ENCODE peak calls at places on chromosomes 4 and X, in five cellular contexts. One of them, this sample, is unnamed.

GRCh38 chr4:3399277-3400194 is 42.2 kb upstream of the HGFAC start:
- ATAC-seq in left colon: peak; percentile 34
- ATAC-seq in activated T-cell treated with anti-CD3 and anti-CD28 coated beads, Interleukin-2, amount 50 U/mL, for 4 hours: no peak
- ATAC-seq in foreskin keratinocyte: peak; percentile 70
- ATAC-seq in activated CD8-positive, alpha-beta T cell treated with anti-CD3 and anti-CD28 coated beads for 36 hours: peak; percentile 72
- ATAC-seq in this sample: no peak

GRCh38 chr4:8671712-8672290 is 79.2 kb downstream of the CPZ start:
- ATAC-seq in activated T-cell treated with anti-CD3 and anti-CD28 coated beads, Interleukin-2, amount 50 U/mL, for 4 hours: no peak
- ATAC-seq in activated CD8-positive, alpha-beta T cell treated with anti-CD3 and anti-CD28 coated beads for 36 hours: no peak
- ATAC-seq in foreskin keratinocyte: no peak
- ATAC-seq in left colon: no peak
- ATAC-seq in this sample: no peak

GRCh38 chr4:22099896-22100295 is 151.3 kb upstream of the KCNIP4 start:
- ATAC-seq in foreskin keratinocyte: no peak
- ATAC-seq in left colon: no peak
- ATAC-seq in activated T-cell treated with anti-CD3 and anti-CD28 coated beads, Interleukin-2, amount 50 U/mL, for 4 hours: peak; percentile 55
- ATAC-seq in activated CD8-positive, alpha-beta T cell treated with anti-CD3 and anti-CD28 coated beads for 36 hours: peak; percentile 95
- ATAC-seq in this sample: no peak

GRCh38 chr4:145625677-145626622 is 6.8 kb downstream of the MMAA start:
- ATAC-seq in activated CD8-positive, alpha-beta T cell treated with anti-CD3 and anti-CD28 coated beads for 36 hours: no peak
- ATAC-seq in foreskin keratinocyte: no peak
- ATAC-seq in activated T-cell treated with anti-CD3 and anti-CD28 coated beads, Interleukin-2, amount 50 U/mL, for 4 hours: no peak
- ATAC-seq in left colon: no peak
- ATAC-seq in this sample: no peak

GRCh38 chrX:118216488-118216887 is 99.9 kb upstream of the KLHL13 start:
- ATAC-seq in activated T-cell treated with anti-CD3 and anti-CD28 coated beads, Interleukin-2, amount 50 U/mL, for 4 hours: no peak
- ATAC-seq in foreskin keratinocyte: peak; percentile 25
- ATAC-seq in activated CD8-positive, alpha-beta T cell treated with anti-CD3 and anti-CD28 coated beads for 36 hours: no peak
- ATAC-seq in left colon: peak; percentile 85
- ATAC-seq in this sample: no peak

GRCh38 chr4:67292045-67292444 is 253.3 kb downstream of the CENPC start:
- ATAC-seq in foreskin keratinocyte: peak; percentile 39
- ATAC-seq in left colon: no peak
- ATAC-seq in activated CD8-positive, alpha-beta T cell treated with anti-CD3 and anti-CD28 coated beads for 36 hours: no peak
- ATAC-seq in activated T-cell treated with anti-CD3 and anti-CD28 coated beads, Interleukin-2, amount 50 U/mL, for 4 hours: no peak
- ATAC-seq in this sample: no peak

GRCh38 chrX:33974676-33975075 is 157.4 kb downstream of the FAM47A start:
- ATAC-seq in activated T-cell treated with anti-CD3 and anti-CD28 coated beads, Interleukin-2, amount 50 U/mL, for 4 hours: no peak
- ATAC-seq in foreskin keratinocyte: no peak
- ATAC-seq in activated CD8-positive, alpha-beta T cell treated with anti-CD3 and anti-CD28 coated beads for 36 hours: no peak
- ATAC-seq in left colon: no peak
- ATAC-seq in this sample: no peak

GRCh38 chrX:77527233-77528001 is 80.2 kb downstream of the FGF16 start:
- ATAC-seq in foreskin keratinocyte: no peak
- ATAC-seq in activated CD8-positive, alpha-beta T cell treated with anti-CD3 and anti-CD28 coated beads for 36 hours: no peak
- ATAC-seq in activated T-cell treated with anti-CD3 and anti-CD28 coated beads, Interleukin-2, amount 50 U/mL, for 4 hours: no peak
- ATAC-seq in left colon: no peak
- ATAC-seq in this sample: no peak

GRCh38 chr4:145041378-145041777 is 56.6 kb downstream of the ANAPC10 start:
- ATAC-seq in activated CD8-positive, alpha-beta T cell treated with anti-CD3 and anti-CD28 coated beads for 36 hours: no peak
- ATAC-seq in activated T-cell treated with anti-CD3 and anti-CD28 coated beads, Interleukin-2, amount 50 U/mL, for 4 hours: no peak
- ATAC-seq in foreskin keratinocyte: no peak
- ATAC-seq in left colon: no peak
- ATAC-seq in this sample: peak; percentile 76

GRCh38 chr4:140156529-140157171 is 2.7 kb upstream of the MAML3 start:
- ATAC-seq in activated T-cell treated with anti-CD3 and anti-CD28 coated beads, Interleukin-2, amount 50 U/mL, for 4 hours: peak; percentile 67
- ATAC-seq in left colon: no peak
- ATAC-seq in foreskin keratinocyte: no peak
- ATAC-seq in activated CD8-positive, alpha-beta T cell treated with anti-CD3 and anti-CD28 coated beads for 36 hours: peak; percentile 14
- ATAC-seq in this sample: peak; percentile 87

GRCh38 chr4:75623036-75623435 is 7.3 kb downstream of the CDKL2 start:
- ATAC-seq in left colon: no peak
- ATAC-seq in activated T-cell treated with anti-CD3 and anti-CD28 coated beads, Interleukin-2, amount 50 U/mL, for 4 hours: no peak
- ATAC-seq in activated CD8-positive, alpha-beta T cell treated with anti-CD3 and anti-CD28 coated beads for 36 hours: no peak
- ATAC-seq in foreskin keratinocyte: no peak
- ATAC-seq in this sample: no peak

GRCh38 chrX:18681996-18682395 is 10.1 kb upstream of the RS1 start:
- ATAC-seq in foreskin keratinocyte: no peak
- ATAC-seq in left colon: no peak
- ATAC-seq in activated T-cell treated with anti-CD3 and anti-CD28 coated beads, Interleukin-2, amount 50 U/mL, for 4 hours: no peak
- ATAC-seq in activated CD8-positive, alpha-beta T cell treated with anti-CD3 and anti-CD28 coated beads for 36 hours: no peak
- ATAC-seq in this sample: no peak

GRCh38 chr4:82509029-82509428 is 52.8 kb downstream of the TMEM150C start:
- ATAC-seq in activated T-cell treated with anti-CD3 and anti-CD28 coated beads, Interleukin-2, amount 50 U/mL, for 4 hours: peak; percentile 34
- ATAC-seq in left colon: no peak
- ATAC-seq in activated CD8-positive, alpha-beta T cell treated with anti-CD3 and anti-CD28 coated beads for 36 hours: no peak
- ATAC-seq in foreskin keratinocyte: no peak
- ATAC-seq in this sample: no peak

GRCh38 chrX:1778817-1779216 is 164.0 kb downstream of the ASMT start:
- ATAC-seq in activated T-cell treated with anti-CD3 and anti-CD28 coated beads, Interleukin-2, amount 50 U/mL, for 4 hours: no peak
- ATAC-seq in left colon: no peak
- ATAC-seq in activated CD8-positive, alpha-beta T cell treated with anti-CD3 and anti-CD28 coated beads for 36 hours: peak; percentile 55
- ATAC-seq in foreskin keratinocyte: peak; percentile 71
- ATAC-seq in this sample: no peak

GRCh38 chr4:53693909-53694308 is 102.6 kb upstream of the LNX1 start:
- ATAC-seq in activated T-cell treated with anti-CD3 and anti-CD28 coated beads, Interleukin-2, amount 50 U/mL, for 4 hours: no peak
- ATAC-seq in activated CD8-positive, alpha-beta T cell treated with anti-CD3 and anti-CD28 coated beads for 36 hours: no peak
- ATAC-seq in foreskin keratinocyte: no peak
- ATAC-seq in left colon: no peak
- ATAC-seq in this sample: no peak